ENCODE peak calls at places on chromosome 18, in nine cellular contexts. R, W, B, P, Z, M, N, H and A are unnamed samples.

GRCh38 chr18:68865021-68865420 is 67.1 kb downstream of the CCDC102B start:
- DNase-seq in M (no peak), R (no peak), P (no peak), W (no peak), N (no peak), B (no peak), H (no peak), Z (no peak), A (no peak)

GRCh38 chr18:68436485-68436884 is 278.4 kb downstream of the TMX3 start:
- DNase-seq in H (no peak), R (no peak), P (no peak), M (peak), Z (peak), N (no peak), B (no peak), W (no peak), A (peak)

GRCh38 chr18:54580202-54580729 is 10.8 kb upstream of the DYNAP start:
- DNase-seq in B (no peak), P (no peak), R (no peak), Z (no peak), H (no peak), W (no peak), M (no peak), N (no peak), A (no peak)

GRCh38 chr18:49797995-49798394 is 15.3 kb downstream of the ACAA2 start:
- DNase-seq in H (no peak), Z (no peak), B (no peak), N (no peak), M (no peak), P (no peak), R (no peak), W (no peak), A (no peak)

GRCh38 chr18:69774831-69775230 is 172.8 kb downstream of the CD226 start:
- DNase-seq in M (peak), B (no peak), N (no peak), H (no peak), W (no peak), P (no peak), Z (peak), R (no peak), A (no peak)

GRCh38 chr18:46343940-46344372 is 239.8 kb downstream of the HAUS1 start:
- DNase-seq in H (peak), R (peak), N (peak), P (no peak), W (no peak), Z (no peak), M (no peak), B (peak), A (peak)

GRCh38 chr18:79720359-79720733 is 40.7 kb downstream of the CTDP1 start:
- DNase-seq in M (no peak), N (no peak), P (no peak), R (no peak), H (no peak), Z (peak), W (no peak), B (no peak), A (no peak)

GRCh38 chr18:26307161-26307773 is 81.0 kb downstream of the TAF4B start:
- DNase-seq in B (no peak), H (no peak), M (peak), W (no peak), R (peak), P (peak), N (peak), Z (peak), A (peak)

GRCh38 chr18:48203961-48204666 is 205.1 kb downstream of the ZBTB7C start:
- DNase-seq in W (no peak), P (no peak), B (no peak), N (no peak), M (no peak), R (no peak), Z (no peak), H (no peak), A (peak)

GRCh38 chr18:37385846-37386435 is 179.7 kb downstream of the CELF4 start:
- DNase-seq in Z (peak), H (no peak), W (no peak), R (no peak), B (no peak), P (no peak), M (peak), N (no peak), A (peak)

GRCh38 chr18:79394438-79395307 is 1.1 kb upstream of the NFATC1 start:
- DNase-seq in B (no peak), N (no peak), W (no peak), R (no peak), M (peak), H (peak), Z (peak), P (no peak), A (no peak)

GRCh38 chr18:59996370-59996966 is 96.7 kb downstream of the PMAIP1 start:
- DNase-seq in H (no peak), P (peak), M (peak), Z (peak), N (no peak), R (peak), B (no peak), W (no peak), A (peak)

GRCh38 chr18:33440011-33440383 is 524 bp downstream of the CCDC178 start:
- DNase-seq in N (no peak), P (peak), Z (peak), B (no peak), H (no peak), R (no peak), M (peak), W (peak), A (no peak)

GRCh38 chr18:76115580-76115979 is 379.5 kb downstream of the ZNF516 start:
- DNase-seq in N (no peak), B (no peak), R (no peak), P (no peak), W (no peak), Z (no peak), M (no peak), H (no peak), A (no peak)

GRCh38 chr18:51064256-51064655 is 34.2 kb downstream of the SMAD4 start:
- DNase-seq in H (no peak), B (no peak), Z (no peak), R (no peak), P (no peak), M (no peak), N (no peak), W (no peak), A (no peak)

GRCh38 chr18:75072672-75073371 is 136.1 kb downstream of the PTGR3 start:
- DNase-seq in H (peak), R (no peak), W (no peak), B (no peak), N (no peak), M (no peak), Z (no peak), P (no peak), A (no peak)

GRCh38 chr18:49846263-49846662 is 32.9 kb upstream of the ACAA2 start:
- DNase-seq in N (no peak), P (no peak), Z (peak), R (no peak), B (no peak), H (no peak), M (peak), W (peak), A (no peak)

GRCh38 chr18:5892772-5893431 is 2.4 kb downstream of the TMEM200C start:
- DNase-seq in W (no peak), B (no peak), M (peak), N (no peak), P (no peak), R (no peak), Z (no peak), H (no peak), A (no peak)

GRCh38 chr18:21315741-21316187 is 73.7 kb downstream of the GREB1L start:
- DNase-seq in B (no peak), N (no peak), W (peak), P (no peak), H (no peak), Z (no peak), R (no peak), M (no peak), A (no peak)

GRCh38 chr18:50721006-50721405 is 98.8 kb downstream of the MRO start:
- DNase-seq in P (no peak), Z (no peak), W (no peak), R (no peak), M (no peak), B (no peak), N (no peak), H (no peak), A (no peak)

GRCh38 chr18:79524181-79525078 is 128.7 kb downstream of the NFATC1 start:
- DNase-seq in N (peak), W (no peak), H (peak), R (peak), Z (no peak), M (no peak), P (no peak), B (no peak), A (no peak)

GRCh38 chr18:46588971-46589660 is 67.9 kb downstream of the LOXHD1 start:
- DNase-seq in N (no peak), M (no peak), P (no peak), R (no peak), B (no peak), W (no peak), H (no peak), Z (no peak), A (no peak)

DNA sequence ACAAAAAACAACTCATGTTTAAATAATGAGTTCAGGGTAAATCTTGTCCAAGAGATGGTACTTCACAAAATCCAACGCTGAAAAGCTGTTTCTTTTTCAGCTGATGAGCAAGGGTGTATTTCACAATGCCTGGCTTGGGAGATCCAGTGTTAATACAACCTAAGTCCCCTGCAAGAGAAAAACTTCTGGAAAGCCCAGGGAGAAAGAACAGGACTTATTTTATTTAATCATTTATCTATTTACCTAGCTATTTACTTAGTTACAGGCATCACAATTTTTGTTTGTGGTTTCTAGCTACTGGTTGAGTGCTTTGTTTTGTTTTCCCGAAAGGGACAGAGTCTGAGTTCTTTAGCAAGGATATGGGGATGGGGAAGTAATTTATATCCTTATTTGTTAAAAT is 598.2 kb upstream of the SYT4 start:
- DNase-seq in W (no peak), N (no peak), Z (peak), H (no peak), B (no peak), P (no peak), M (no peak), R (no peak), A (no peak)
- TF ChIP-seq CTCF in W (no peak), N (no peak), Z (no peak), H (no peak), B (no peak), P (no peak), M (no peak), R (no peak), A (no peak)

DNA sequence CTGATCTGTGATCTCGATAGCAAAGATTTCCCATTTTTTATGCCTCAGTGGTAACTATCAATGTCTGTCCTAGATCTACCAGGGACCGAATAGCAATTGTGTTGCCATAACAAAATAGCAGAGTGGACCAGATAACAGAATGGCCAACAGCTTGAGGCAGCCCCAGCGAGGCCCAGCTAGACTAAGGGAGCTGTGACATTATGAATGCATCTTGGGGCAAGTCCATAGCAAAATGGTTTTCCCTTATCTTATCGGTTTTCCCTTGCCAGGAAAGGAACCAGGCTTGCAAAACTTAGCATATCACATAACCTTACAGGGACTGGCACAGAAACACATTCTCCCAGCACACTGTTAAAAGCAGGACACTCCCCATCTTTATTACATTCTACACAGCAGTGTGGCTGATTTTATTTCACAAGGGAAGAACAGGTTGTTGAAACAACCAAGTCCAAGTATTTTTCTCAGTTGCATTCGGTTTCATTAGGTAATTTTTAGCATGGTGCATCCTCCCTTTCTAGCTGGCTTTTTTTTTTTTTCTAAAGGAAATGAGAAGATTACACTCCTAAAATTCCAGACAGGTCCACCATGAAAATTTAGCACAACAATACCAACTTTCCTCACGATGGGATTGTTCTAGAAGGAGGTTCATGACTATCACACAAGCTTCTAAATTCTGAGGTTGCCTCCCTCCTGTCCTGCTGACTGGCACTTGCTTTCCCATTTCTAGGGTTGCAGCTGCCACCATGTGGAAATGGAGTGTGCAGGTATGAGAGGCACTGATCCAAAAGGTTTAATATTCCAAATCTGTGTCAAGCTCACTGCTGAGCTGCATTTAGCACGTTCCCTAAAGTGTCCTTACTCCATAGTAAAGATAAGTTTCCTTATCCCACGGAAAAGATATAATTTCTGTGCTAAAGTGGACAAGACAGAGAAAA is 97.0 kb upstream of the SLC35G4 start:
- DNase-seq in B (no peak), R (peak), M (no peak), N (no peak), P (no peak), H (no peak), Z (peak), W (no peak), A (peak)
- TF ChIP-seq CTCF in B (peak), R (peak), M (peak), N (no peak), P (no peak), H (no peak), Z (peak), W (no peak), A (peak)

GRCh38 chr18:32261003-32261402 is 71.2 kb downstream of the MEP1B start:
- DNase-seq in P (no peak), M (no peak), R (no peak), H (no peak), B (no peak), W (no peak), N (no peak), Z (no peak), A (no peak)
- TF ChIP-seq CTCF in P (peak), M (no peak), R (no peak), H (no peak), B (no peak), W (no peak), N (no peak), Z (no peak), A (no peak)

DNA sequence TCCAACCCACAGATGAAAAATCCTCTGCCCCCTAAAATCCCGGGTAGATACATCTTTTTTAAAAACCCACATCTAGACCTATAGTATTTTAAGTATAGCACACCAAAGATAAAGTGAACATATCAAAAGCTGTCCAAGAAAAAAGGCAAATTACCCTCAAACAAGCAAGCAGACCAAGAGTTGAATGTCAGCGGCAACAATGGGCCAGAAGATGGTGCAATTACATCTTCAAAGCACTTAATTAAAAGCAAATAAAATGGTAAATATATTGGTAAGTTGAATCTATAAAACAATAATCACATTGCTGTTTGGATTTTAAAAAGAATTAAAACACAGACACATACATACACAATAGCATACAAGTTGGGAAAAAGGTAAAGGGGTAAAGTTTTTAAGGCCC is 98.5 kb downstream of the MYOM1 start:
- DNase-seq in P (no peak), M (no peak), R (no peak), B (no peak), W (no peak), Z (peak), H (no peak), N (no peak), A (no peak)
- TF ChIP-seq CTCF in P (no peak), M (no peak), R (no peak), B (no peak), W (no peak), Z (peak), H (no peak), N (peak), A (peak)

DNA sequence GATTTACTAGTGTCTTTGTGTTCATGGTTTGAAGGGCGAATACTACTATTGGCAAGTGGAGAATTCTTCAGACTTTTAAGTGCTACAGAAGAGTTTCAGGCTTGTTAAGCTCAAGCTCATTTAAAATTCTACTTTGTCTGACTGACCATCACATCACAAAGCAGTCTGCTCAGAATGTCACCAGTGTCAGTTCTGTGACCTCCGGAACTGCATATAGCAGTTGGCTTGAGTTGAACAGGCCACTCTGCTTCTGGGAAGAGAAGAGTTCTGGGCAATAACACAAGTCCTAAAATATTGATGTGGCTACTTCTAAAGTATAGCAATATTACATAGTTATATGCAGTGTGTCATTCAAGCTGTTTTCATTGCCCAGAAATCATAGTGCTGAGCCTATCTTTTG is 245.0 kb upstream of the BOD1L2 start:
- DNase-seq in N (no peak), H (no peak), P (no peak), R (no peak), M (no peak), W (no peak), B (no peak), Z (no peak), A (no peak)
- TF ChIP-seq CTCF in N (no peak), H (no peak), P (no peak), R (no peak), M (no peak), W (no peak), B (no peak), Z (no peak), A (no peak)

GRCh38 chr18:64116806-64117205 is 32.1 kb downstream of the LINC00305 start:
- DNase-seq in H (no peak), Z (no peak), M (no peak), R (no peak), B (no peak), W (no peak), P (no peak), N (no peak), A (no peak)

GRCh38 chr18:64115906-64116305 is 33.0 kb downstream of the LINC00305 start:
- DNase-seq in Z (peak), M (no peak), H (no peak), W (no peak), N (no peak), R (no peak), P (no peak), B (no peak), A (no peak)

GRCh38 chr18:64119916-64120315 is 29.0 kb downstream of the LINC00305 start:
- DNase-seq in Z (no peak), M (no peak), H (no peak), R (no peak), W (no peak), N (no peak), B (no peak), P (no peak), A (peak)
- TF ChIP-seq CTCF in Z (peak), M (no peak), H (no peak), R (no peak), W (peak), N (peak), B (no peak), P (peak), A (peak)

GRCh38 chr18:8480506-8481328 is 128.5 kb upstream of the RAB12 start:
- DNase-seq in R (peak), B (no peak), H (no peak), P (peak), Z (peak), M (peak), N (no peak), W (peak), A (peak)

GRCh38 chr18:8478968-8479370 is 130.3 kb upstream of the RAB12 start:
- DNase-seq in M (no peak), H (no peak), B (no peak), W (no peak), N (no peak), P (no peak), Z (no peak), R (no peak), A (no peak)

GRCh38 chr18:8477615-8478014 is 131.6 kb upstream of the RAB12 start:
- DNase-seq in M (no peak), Z (no peak), R (no peak), N (no peak), P (no peak), B (no peak), H (no peak), W (no peak), A (no peak)

GRCh38 chr18:8479826-8480225 is 129.4 kb upstream of the RAB12 start:
- DNase-seq in M (no peak), W (peak), Z (no peak), N (no peak), H (no peak), B (no peak), P (no peak), R (no peak), A (no peak)

DNA sequence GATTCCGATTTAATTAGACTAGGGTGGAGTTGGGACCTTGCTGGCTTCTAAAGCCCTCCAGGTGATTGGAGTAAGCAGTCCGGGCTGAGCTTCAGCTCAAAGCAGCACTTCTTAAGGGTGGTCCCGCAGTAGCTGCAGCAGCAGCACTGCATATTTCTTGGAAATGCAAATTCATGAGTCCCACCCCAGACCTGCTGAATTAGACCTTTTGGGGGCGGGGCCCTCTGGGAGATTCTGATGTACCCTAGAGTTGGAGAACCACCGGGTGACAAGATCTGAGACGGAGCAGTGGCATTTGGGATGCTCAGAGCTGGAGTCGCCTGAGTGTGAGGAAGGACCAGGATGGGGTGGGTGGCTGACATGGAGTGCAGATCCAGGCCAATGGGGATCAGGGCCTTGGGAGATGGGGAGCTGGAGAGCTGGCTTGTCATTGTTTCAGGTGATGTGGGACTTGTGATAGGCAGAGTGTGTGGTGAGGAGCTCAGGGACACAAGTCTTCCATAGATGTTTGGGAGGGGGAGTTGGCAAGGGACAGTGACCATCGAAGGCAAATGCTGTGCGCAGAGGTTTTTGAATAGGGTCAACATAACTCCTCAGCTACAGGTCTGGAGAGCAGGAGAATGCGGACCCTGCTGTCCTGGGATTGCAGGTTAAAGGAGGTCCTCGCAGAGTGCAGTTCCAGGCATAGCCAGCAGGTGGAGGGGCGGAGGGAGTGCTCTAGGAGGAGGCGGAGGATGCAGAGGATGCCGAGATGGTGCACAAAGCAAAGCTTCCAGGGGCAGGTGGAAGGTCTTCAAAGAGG is 130.9 kb upstream of the RAB12 start:
- DNase-seq in N (peak), P (peak), M (peak), R (peak), Z (peak), H (peak), W (peak), B (peak), A (peak)
- TF ChIP-seq CTCF in N (peak), P (peak), M (peak), R (peak), Z (peak), H (peak), W (peak), B (peak), A (peak)

GRCh38 chr18:7520200-7520780 is 46.8 kb upstream of the PTPRM start:
- DNase-seq in Z (no peak), W (no peak), P (no peak), R (no peak), M (no peak), N (no peak), H (no peak), B (no peak), A (no peak)

GRCh38 chr18:7523772-7524171 is 43.3 kb upstream of the PTPRM start:
- DNase-seq in Z (no peak), M (no peak), W (no peak), H (no peak), R (no peak), N (no peak), B (no peak), P (no peak), A (no peak)

GRCh38 chr18:7524786-7525185 is 42.3 kb upstream of the PTPRM start:
- DNase-seq in R (peak), Z (peak), H (no peak), N (no peak), B (no peak), W (no peak), M (no peak), P (no peak), A (no peak)

GRCh38 chr18:7517852-7518251 is 49.3 kb upstream of the PTPRM start:
- DNase-seq in W (no peak), H (no peak), P (no peak), N (no peak), Z (no peak), R (no peak), B (no peak), M (no peak), A (no peak)

GRCh38 chr18:7521226-7521856 is 45.8 kb upstream of the PTPRM start:
- DNase-seq in N (no peak), R (no peak), Z (no peak), M (no peak), H (no peak), W (no peak), B (no peak), P (no peak), A (no peak)
- TF ChIP-seq CTCF in N (no peak), R (no peak), Z (no peak), M (no peak), H (no peak), W (no peak), B (no peak), P (no peak), A (no peak)